ENCODE peak calls at places on chromosomes 6 and 20, in five cellular contexts. One of them, this sample, is unnamed.

GRCh38 chr6:134703206-134703605 is 246.7 kb downstream of the ALDH8A1 start:
- DNase-seq in CD8-positive, alpha-beta T cell: no peak
- DNase-seq in endodermal cell: no peak
- DNase-seq in lung: no peak
- DNase-seq in K562: no peak
- DNase-seq in this sample: no peak

GRCh38 chr6:111580826-111581505 is 24.7 kb downstream of the TRAF3IP2 start:
- DNase-seq in CD8-positive, alpha-beta T cell: no peak
- DNase-seq in endodermal cell: no peak
- DNase-seq in lung: no peak
- DNase-seq in K562: no peak
- DNase-seq in this sample: no peak

GRCh38 chr6:19320066-19320465 is 517.1 kb upstream of the ID4 start:
- DNase-seq in CD8-positive, alpha-beta T cell: no peak
- DNase-seq in endodermal cell: no peak
- DNase-seq in lung: no peak
- DNase-seq in K562: no peak
- DNase-seq in this sample: no peak

GRCh38 chr20:53576586-53577318 is 16.9 kb downstream of the ZNF217 start:
- DNase-seq in CD8-positive, alpha-beta T cell: no peak
- DNase-seq in endodermal cell: no peak
- DNase-seq in lung: no peak
- DNase-seq in K562: no peak
- DNase-seq in this sample: no peak

GRCh38 chr6:37536462-37537225 is 37.0 kb upstream of the CCDC167 start:
- DNase-seq in CD8-positive, alpha-beta T cell: no peak
- DNase-seq in endodermal cell: peak; percentile 76
- DNase-seq in lung: no peak
- DNase-seq in K562: peak; percentile 25
- DNase-seq in this sample: no peak

GRCh38 chr6:161141173-161141572 is 132.7 kb downstream of the AGPAT4 start:
- DNase-seq in CD8-positive, alpha-beta T cell: no peak
- DNase-seq in endodermal cell: no peak
- DNase-seq in lung: peak; percentile 17
- DNase-seq in K562: peak; percentile 58
- DNase-seq in this sample: peak; percentile 52

GRCh38 chr6:90343581-90343980 is 46.9 kb upstream of the BACH2 start:
- DNase-seq in CD8-positive, alpha-beta T cell: no peak
- DNase-seq in endodermal cell: no peak
- DNase-seq in lung: no peak
- DNase-seq in K562: no peak
- DNase-seq in this sample: no peak

GRCh38 chr20:19765266-19765665 is 7.2 kb downstream of the RIN2 start:
- DNase-seq in CD8-positive, alpha-beta T cell: no peak
- DNase-seq in endodermal cell: no peak
- DNase-seq in lung: no peak
- DNase-seq in K562: no peak
- DNase-seq in this sample: no peak

GRCh38 chr6:11214438-11214837 is 18.0 kb downstream of the NEDD9 start:
- DNase-seq in CD8-positive, alpha-beta T cell: no peak
- DNase-seq in endodermal cell: no peak
- DNase-seq in lung: no peak
- DNase-seq in K562: no peak
- DNase-seq in this sample: no peak

GRCh38 chr20:37803476-37804307 is 99.2 kb upstream of the VSTM2L start:
- DNase-seq in CD8-positive, alpha-beta T cell: no peak
- DNase-seq in endodermal cell: no peak
- DNase-seq in lung: no peak
- DNase-seq in K562: no peak
- DNase-seq in this sample: no peak

GRCh38 chr20:34705383-34706021 is 1.4 kb downstream of the TP53INP2 start:
- DNase-seq in CD8-positive, alpha-beta T cell: no peak
- DNase-seq in endodermal cell: peak; percentile 62
- DNase-seq in lung: peak; percentile 35
- DNase-seq in K562: peak; percentile 39
- DNase-seq in this sample: no peak

GRCh38 chr6:140636698-140637402 is 1262.4 kb upstream of the CITED2 start:
- DNase-seq in CD8-positive, alpha-beta T cell: no peak
- DNase-seq in endodermal cell: no peak
- DNase-seq in lung: no peak
- DNase-seq in K562: no peak
- DNase-seq in this sample: no peak

GRCh38 chr6:3566812-3567211 is 110.0 kb upstream of the SLC22A23 start:
- DNase-seq in CD8-positive, alpha-beta T cell: no peak
- DNase-seq in endodermal cell: no peak
- DNase-seq in lung: no peak
- DNase-seq in K562: no peak
- DNase-seq in this sample: no peak

GRCh38 chr6:28545955-28546354 is 20.3 kb downstream of the GPX5 start:
- DNase-seq in CD8-positive, alpha-beta T cell: no peak
- DNase-seq in endodermal cell: no peak
- DNase-seq in lung: no peak
- DNase-seq in K562: no peak
- DNase-seq in this sample: no peak

GRCh38 chr6:28541996-28542395 is 16.3 kb downstream of the GPX5 start:
- DNase-seq in CD8-positive, alpha-beta T cell: no peak
- DNase-seq in endodermal cell: no peak
- DNase-seq in lung: no peak
- DNase-seq in K562: no peak
- DNase-seq in this sample: no peak

GRCh38 chr6:28544211-28544610 is 18.5 kb downstream of the GPX5 start:
- DNase-seq in CD8-positive, alpha-beta T cell: no peak
- DNase-seq in endodermal cell: peak; percentile 61
- DNase-seq in lung: no peak
- DNase-seq in K562: no peak
- DNase-seq in this sample: no peak

GRCh38 chr6:28542440-28543293 is 17.0 kb downstream of the GPX5 start:
- DNase-seq in CD8-positive, alpha-beta T cell: peak; percentile 33
- DNase-seq in endodermal cell: peak; percentile 97
- DNase-seq in lung: peak; percentile 52
- DNase-seq in K562: peak; percentile 92
- DNase-seq in this sample: no peak

GRCh38 chr6:28543671-28544131 is 18.0 kb downstream of the GPX5 start:
- DNase-seq in CD8-positive, alpha-beta T cell: peak; percentile 14
- DNase-seq in endodermal cell: peak; percentile 74
- DNase-seq in lung: no peak
- DNase-seq in K562: no peak
- DNase-seq in this sample: no peak
- H3K4me3 ChIP-seq in CD8-positive, alpha-beta T cell: peak overlapping the region; percentile 40
- H3K4me3 ChIP-seq in endodermal cell: peak overlapping the region; percentile 80
- H3K4me3 ChIP-seq in lung: peak overlapping the region; percentile 19
- H3K4me3 ChIP-seq in K562: no peak overlapping the region
- H3K4me3 ChIP-seq in this sample: no peak overlapping the region

DNA sequence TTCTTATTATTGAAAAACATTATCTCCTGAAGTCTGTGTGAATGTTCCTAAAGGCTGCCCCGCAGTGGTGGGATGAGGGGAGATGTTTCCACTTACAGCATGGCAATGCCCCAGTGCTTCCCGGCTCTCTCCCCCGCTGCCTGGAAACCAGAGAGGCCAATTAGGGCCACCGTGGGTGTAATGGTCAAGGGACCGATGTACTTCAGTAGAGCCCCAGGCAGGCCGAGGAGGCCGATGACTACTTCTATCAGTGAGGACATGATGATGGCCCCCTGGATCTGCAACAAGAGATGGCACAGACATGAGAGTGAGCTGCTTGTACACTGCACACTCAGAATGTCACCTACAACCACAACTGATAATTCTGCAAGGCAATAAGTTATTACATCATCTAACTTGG is 117.8 kb downstream of the SLC23A2 start:
- DNase-seq in CD8-positive, alpha-beta T cell: no peak
- DNase-seq in endodermal cell: peak; percentile 41
- DNase-seq in lung: no peak
- DNase-seq in K562: no peak
- DNase-seq in this sample: no peak
- H3K27me3 ChIP-seq in CD8-positive, alpha-beta T cell: no peaks in the 10 kb centered on the region
- H3K27me3 ChIP-seq in endodermal cell: no peaks in the 10 kb centered on the region
- H3K27me3 ChIP-seq in lung: no peaks in the 10 kb centered on the region
- H3K27me3 ChIP-seq in K562: no peaks in the 10 kb centered on the region
- H3K27me3 ChIP-seq in this sample: no peaks in the 10 kb centered on the region

DNA sequence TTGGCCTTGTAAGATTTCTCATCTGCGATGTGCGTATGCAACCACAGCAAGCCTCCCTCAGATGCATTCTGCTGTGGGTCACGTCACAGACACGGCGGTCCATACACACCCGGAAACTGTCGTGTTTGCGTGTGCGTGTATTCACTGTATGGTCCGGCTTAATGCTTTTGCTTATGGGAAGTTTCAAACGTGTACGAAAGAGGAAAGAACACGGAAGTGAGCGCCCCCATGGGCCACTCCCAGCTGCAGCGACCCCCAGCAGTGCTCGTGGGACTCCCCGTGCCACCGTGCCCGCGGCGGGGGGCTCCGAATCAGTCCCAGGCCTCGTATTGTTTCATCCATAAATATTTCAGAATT is 10.2 kb downstream of the DLL1 start:
- DNase-seq in CD8-positive, alpha-beta T cell: no peak
- DNase-seq in endodermal cell: no peak
- DNase-seq in lung: no peak
- DNase-seq in K562: no peak
- DNase-seq in this sample: no peak
- H3K4me3 ChIP-seq in CD8-positive, alpha-beta T cell: peak overlapping the region; percentile 25
- H3K4me3 ChIP-seq in endodermal cell: no peak overlapping the region
- H3K4me3 ChIP-seq in lung: no peak overlapping the region
- H3K4me3 ChIP-seq in K562: no peak overlapping the region
- H3K4me3 ChIP-seq in this sample: peak overlapping the region; percentile 31

DNA sequence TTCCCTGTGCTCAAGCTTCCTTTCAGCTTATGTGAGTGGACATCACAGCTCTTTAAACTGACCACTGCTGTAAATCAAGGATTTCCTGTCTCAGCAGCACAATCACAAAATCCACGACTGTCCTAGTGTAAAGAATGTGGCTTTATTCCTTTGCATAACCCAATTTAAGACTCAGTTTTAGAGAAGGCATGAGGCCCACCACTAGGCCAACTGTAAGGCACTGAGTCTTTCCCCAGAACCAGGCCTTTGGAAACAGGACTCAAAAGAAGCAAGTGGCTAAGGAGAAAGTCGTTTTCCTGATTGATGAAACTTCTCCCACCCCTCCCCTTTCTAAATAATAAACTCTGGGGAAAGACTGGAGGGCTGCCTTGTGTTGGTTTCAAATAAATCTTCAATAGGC is 3.7 kb downstream of the OLIG3 start:
- DNase-seq in CD8-positive, alpha-beta T cell: no peak
- DNase-seq in endodermal cell: peak; percentile 45
- DNase-seq in lung: no peak
- DNase-seq in K562: no peak
- DNase-seq in this sample: no peak
- H3K27me3 ChIP-seq in CD8-positive, alpha-beta T cell: peaks cover 91% of the 10 kb centered on the region
- H3K27me3 ChIP-seq in endodermal cell: peaks cover 100% of the 10 kb centered on the region
- H3K27me3 ChIP-seq in lung: peaks cover 19% of the 10 kb centered on the region
- H3K27me3 ChIP-seq in K562: peaks cover 82% of the 10 kb centered on the region
- H3K27me3 ChIP-seq in this sample: peaks cover 28% of the 10 kb centered on the region